ENCODE peak calls at places on chromosomes 4 and X, in four cellular contexts. E, W, B and P are unnamed samples.

GRCh38 chrX:13285693-13286092 is 34.2 kb downstream of the ATXN3L start:
- DNase-seq in W (no peak), E (no peak), B (no peak), P (no peak)

GRCh38 chrX:22314692-22315091 is 42.0 kb downstream of the CBLL2 start:
- DNase-seq in W (peak), E (no peak), B (no peak), P (no peak)

GRCh38 chrX:103183912-103184311 is 31.0 kb upstream of the BEX4 start:
- DNase-seq in E (no peak), B (no peak), W (no peak), P (no peak)

GRCh38 chr4:113026556-113026955 is 22.9 kb upstream of the ANK2 start:
- DNase-seq in W (no peak), E (no peak), B (no peak), P (no peak)

GRCh38 chrX:41025926-41026325 is 59.3 kb upstream of the USP9X start:
- DNase-seq in B (no peak), E (no peak), W (peak), P (no peak)

GRCh38 chr4:119490335-119490734 is 138.3 kb downstream of the PDE5A start:
- DNase-seq in W (peak), B (peak), E (no peak), P (no peak)

GRCh38 chr4:55318541-55319129 is 27.4 kb upstream of the SRD5A3 start:
- DNase-seq in B (no peak), W (no peak), E (no peak), P (no peak)

GRCh38 chrX:23788946-23789345 is 6.0 kb downstream of the SAT1 start:
- DNase-seq in E (no peak), B (no peak), W (no peak), P (no peak)

GRCh38 chr4:98639523-98639922 is 18.9 kb downstream of the TSPAN5 start:
- DNase-seq in B (no peak), E (no peak), W (peak), P (no peak)

GRCh38 chr4:2812600-2812932 is 19.7 kb downstream of the SH3BP2 start:
- DNase-seq in E (no peak), W (no peak), B (no peak), P (no peak)

GRCh38 chr4:18593297-18594002 is 571.9 kb upstream of the LCORL start:
- DNase-seq in B (peak), W (peak), E (peak), P (peak)

GRCh38 chrX:57929373-57929772 is 19.1 kb upstream of the ZXDA start:
- DNase-seq in W (peak), B (no peak), E (no peak), P (no peak)

GRCh38 chr4:15118281-15118680 is 116.0 kb downstream of the CPEB2 start:
- DNase-seq in E (no peak), B (no peak), W (no peak), P (no peak)

GRCh38 chr4:118718511-118719170 is 33.4 kb downstream of the METTL14 start:
- DNase-seq in B (no peak), W (no peak), E (no peak), P (no peak)

GRCh38 chr4:32037391-32037790 is 1317.2 kb downstream of the PCDH7 start:
- DNase-seq in E (no peak), B (no peak), W (no peak), P (no peak)

GRCh38 chrX:94107981-94108380 is 434.0 kb downstream of the FAM133A start:
- DNase-seq in E (no peak), B (no peak), W (no peak), P (no peak)

GRCh38 chrX:29487714-29488113 is 727.6 kb upstream of the MAGEB2 start:
- DNase-seq in E (no peak), W (no peak), B (no peak), P (no peak)

GRCh38 chr4:118989098-118990080 is 100.7 kb downstream of the SYNPO2 start:
- DNase-seq in B (no peak), W (peak), E (no peak), P (no peak)

GRCh38 chr4:67393699-67394281 is 151.5 kb downstream of the CENPC start:
- DNase-seq in W (peak), B (no peak), E (no peak), P (no peak)

DNA sequence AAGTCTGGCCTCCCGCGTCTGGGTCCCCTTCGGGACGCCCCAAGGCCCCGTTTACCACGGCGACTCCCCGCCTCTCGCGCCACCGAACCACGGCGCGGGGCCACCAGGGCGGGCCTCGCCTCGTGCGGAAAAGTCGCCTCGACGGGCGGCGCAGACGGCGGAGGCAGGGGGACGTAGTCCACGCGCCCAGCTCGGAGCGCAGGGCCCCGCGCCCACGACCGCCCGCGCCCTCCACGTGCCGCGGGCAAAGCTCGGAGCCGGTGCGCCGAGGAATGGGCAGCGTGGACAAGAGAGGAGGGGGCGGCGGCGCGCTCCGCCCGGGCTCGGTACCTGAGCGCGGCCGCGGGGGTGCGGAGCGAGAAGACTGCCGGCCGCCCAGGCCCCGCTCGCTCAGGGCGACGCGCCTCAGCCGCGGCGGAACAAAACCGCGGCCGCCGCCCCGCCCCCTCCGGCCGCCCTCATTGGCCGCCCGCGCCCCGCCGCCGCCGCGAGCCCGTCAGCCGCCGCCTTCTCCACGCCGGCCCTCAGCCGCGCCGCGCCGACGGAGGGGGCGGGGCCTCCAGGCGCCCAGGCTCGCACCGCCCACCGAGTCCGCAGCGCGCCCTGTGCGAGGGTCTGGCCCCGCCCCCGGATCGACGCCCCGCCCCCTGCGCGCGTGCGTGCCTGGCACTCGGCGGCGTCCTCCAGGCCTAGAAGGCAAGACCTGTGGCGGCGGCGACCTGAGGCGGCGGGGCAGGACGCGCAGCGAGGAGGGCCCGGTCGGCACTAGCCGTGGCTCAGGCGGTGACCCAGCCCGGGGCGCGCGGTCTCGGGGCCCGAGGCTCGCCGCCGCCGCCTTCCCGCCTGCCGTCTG is at the start of gene FAM53A:
- DNase-seq in E (peak), W (peak), B (peak), P (peak)
- H3K4me3 ChIP-seq in E (peak), W (peak), B (peak), P (peak)

GRCh38 chr4:99893029-99893428 is 1.2 kb downstream of the LAMTOR3 start:
- DNase-seq in E (no peak), W (no peak), B (no peak), P (no peak)

GRCh38 chr4:99893991-99894981 is at the start of gene LAMTOR3:
- DNase-seq in W (peak), E (peak), B (peak), P (peak)

GRCh38 chr4:99894998-99895397 is 771 bp upstream of the LAMTOR3 start:
- DNase-seq in W (no peak), E (no peak), B (no peak), P (peak)
- H3K27ac ChIP-seq in W (peak), E (peak), B (peak), P (peak)

DNA sequence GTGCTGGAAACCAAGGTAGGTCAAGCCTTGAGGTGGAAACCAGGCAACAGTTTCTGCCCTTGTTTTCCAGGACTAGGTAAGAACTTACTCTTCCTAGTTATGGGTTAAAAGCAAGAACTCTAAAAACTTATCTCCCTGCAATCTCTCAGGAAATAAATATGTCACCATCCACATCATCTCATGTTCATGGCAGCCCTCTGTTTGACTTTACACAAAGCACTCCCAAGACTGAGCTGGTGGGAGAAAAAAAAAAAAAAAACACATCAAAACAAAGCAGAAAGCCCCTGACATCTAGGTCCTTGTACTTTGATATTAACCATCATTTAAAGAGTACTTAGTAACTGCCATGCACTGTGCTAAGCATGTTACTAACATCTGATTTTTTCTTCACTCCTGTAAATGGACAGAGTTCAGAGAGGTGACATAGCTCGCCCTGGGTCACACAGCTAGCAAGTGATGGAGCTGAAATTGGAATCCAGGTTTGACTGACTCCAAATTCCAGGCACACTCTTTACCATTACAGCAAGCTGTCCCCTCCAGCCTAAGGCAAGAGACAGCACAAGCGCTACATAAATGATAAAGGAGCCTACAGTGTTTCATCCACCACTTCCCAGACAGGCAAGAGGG is 102.8 kb upstream of the NOCT start:
- DNase-seq in E (no peak), B (no peak), W (no peak), P (no peak)
- H3K4me3 ChIP-seq in E (no peak), B (no peak), W (no peak), P (no peak)

GRCh38 chrX:153709726-153710674 is 14.2 kb downstream of the BCAP31 start:
- DNase-seq in W (no peak), E (no peak), B (no peak), P (no peak)

GRCh38 chrX:153708415-153708814 is 15.8 kb downstream of the BCAP31 start:
- DNase-seq in E (peak), B (peak), W (peak), P (peak)

GRCh38 chrX:153704021-153704526 is 16.3 kb downstream of the SLC6A8 start:
- DNase-seq in W (no peak), E (no peak), B (no peak), P (no peak)

GRCh38 chrX:153707406-153707805 is 16.8 kb downstream of the BCAP31 start:
- DNase-seq in E (no peak), B (no peak), W (no peak), P (no peak)

DNA sequence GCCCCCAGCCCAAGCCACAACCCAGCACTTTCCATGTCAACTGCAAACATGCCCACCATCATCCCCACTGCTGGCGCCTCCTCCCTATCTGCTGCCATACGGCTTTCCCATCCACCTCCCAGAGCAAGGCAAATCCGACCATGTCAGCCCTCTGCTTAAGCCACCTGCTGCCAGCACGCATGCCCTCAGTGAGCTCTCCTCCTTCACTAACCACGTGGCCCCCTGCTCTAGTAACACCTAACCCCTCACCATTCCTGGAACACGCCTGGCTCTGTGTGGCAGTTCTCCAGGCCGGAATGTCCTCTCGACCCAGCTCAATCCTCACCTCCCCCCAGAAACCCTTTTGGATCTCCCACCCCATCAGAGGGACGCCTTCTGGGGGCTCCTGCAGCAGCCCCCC is 17.4 kb downstream of the BCAP31 start:
- DNase-seq in E (no peak), W (no peak), B (no peak), P (no peak)
- H3K27ac ChIP-seq in E (no peak), W (no peak), B (no peak), P (no peak)

DNA sequence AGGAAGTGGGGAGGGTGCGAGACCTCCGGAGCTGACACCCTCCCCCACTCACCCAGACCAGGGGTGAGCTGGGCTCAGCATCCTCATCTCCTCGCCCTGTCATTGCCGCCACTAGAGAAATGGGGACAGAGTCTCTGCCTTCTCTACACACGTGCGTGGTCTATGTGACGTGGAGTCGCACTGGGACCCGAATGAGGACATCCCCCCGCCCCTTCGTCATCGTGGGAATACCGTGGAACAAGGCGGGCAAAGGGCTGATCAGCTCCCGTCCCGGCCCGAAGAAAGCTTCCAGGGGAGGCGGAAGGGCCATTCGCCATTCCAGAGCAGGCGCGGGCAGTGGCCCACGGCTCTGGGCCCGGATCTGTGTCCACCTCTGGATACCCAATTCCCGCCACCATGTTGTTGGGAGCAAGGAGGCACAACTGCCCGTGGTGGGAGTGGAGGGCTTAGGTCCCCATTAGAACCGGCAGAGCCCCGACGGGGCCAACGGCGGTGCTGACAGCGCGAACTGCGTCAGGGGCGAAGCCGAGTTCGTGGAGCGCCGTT is 12.0 kb downstream of the HMX1 start:
- DNase-seq in E (no peak), W (no peak), B (no peak), P (no peak)
- H3K4me3 ChIP-seq in E (no peak), W (no peak), B (no peak), P (no peak)

DNA sequence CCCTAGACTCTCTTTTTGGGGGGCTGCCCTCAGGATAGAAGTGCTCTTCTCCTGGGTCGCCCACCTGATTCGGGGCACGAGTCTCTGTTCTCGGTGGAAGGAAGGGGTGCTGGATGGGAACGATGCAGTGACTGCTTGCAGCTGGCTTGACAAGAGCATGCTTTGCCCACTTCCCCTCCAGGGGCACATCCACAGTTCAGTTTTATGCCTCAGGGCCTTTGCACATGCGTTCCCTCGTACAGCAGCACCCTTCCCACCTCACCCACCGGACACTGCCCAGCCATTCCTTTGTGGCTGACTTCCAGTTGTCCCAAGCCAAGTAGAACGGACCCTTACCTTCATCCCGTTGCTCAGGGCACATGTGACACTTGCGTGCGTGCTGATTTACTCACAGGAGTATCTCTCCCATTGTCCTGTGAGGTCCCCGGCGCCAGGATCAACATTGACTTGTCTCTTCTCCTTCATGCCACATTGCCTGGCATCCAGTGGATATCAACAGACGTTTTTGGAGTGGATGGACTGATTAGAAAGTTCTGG is 60.0 kb downstream of the C4orf50 start:
- DNase-seq in E (no peak), W (no peak), B (no peak), P (no peak)
- H3K27ac ChIP-seq in E (no peak), W (no peak), B (no peak), P (no peak)